ENCODE peak calls at places on chromosome 14, in four cellular contexts. One of them, this sample, is unnamed.

GRCh38 chr14:102264775-102265174 is 40.2 kb downstream of the MOK start:
- DNase-seq in colonic mucosa: no peak
- DNase-seq in GM13977: no peak
- DNase-seq in brain microvascular endothelial cell: no peak
- DNase-seq in this sample: no peak

GRCh38 chr14:81565441-81566290 is 32.0 kb upstream of the SEL1L start:
- DNase-seq in colonic mucosa: no peak
- DNase-seq in brain microvascular endothelial cell: peak
- DNase-seq in GM13977: peak
- DNase-seq in this sample: peak

GRCh38 chr14:20262642-20263128 is 23.6 kb downstream of the OR11H4 start:
- DNase-seq in GM13977: no peak
- DNase-seq in brain microvascular endothelial cell: peak
- DNase-seq in colonic mucosa: no peak
- DNase-seq in this sample: no peak

GRCh38 chr14:31084385-31084784 is 58.2 kb upstream of the STRN3 start:
- DNase-seq in GM13977: peak
- DNase-seq in brain microvascular endothelial cell: no peak
- DNase-seq in colonic mucosa: no peak
- DNase-seq in this sample: no peak

GRCh38 chr14:32332415-32333116 is 3.5 kb downstream of the AKAP6 start:
- DNase-seq in colonic mucosa: no peak
- DNase-seq in GM13977: no peak
- DNase-seq in brain microvascular endothelial cell: no peak
- DNase-seq in this sample: no peak

GRCh38 chr14:68177728-68178127 is 358.1 kb downstream of the RAD51B start:
- DNase-seq in brain microvascular endothelial cell: no peak
- DNase-seq in GM13977: no peak
- DNase-seq in colonic mucosa: no peak
- DNase-seq in this sample: no peak

GRCh38 chr14:100528962-100529560 is 58.2 kb downstream of the BEGAIN start:
- DNase-seq in brain microvascular endothelial cell: no peak
- DNase-seq in colonic mucosa: no peak
- DNase-seq in GM13977: peak
- DNase-seq in this sample: no peak

GRCh38 chr14:102346645-102347044 is 16.0 kb downstream of the CINP start:
- DNase-seq in GM13977: no peak
- DNase-seq in brain microvascular endothelial cell: no peak
- DNase-seq in colonic mucosa: no peak
- DNase-seq in this sample: no peak

GRCh38 chr14:70803321-70804110 is 5.8 kb downstream of the MAP3K9 start:
- DNase-seq in colonic mucosa: no peak
- DNase-seq in brain microvascular endothelial cell: no peak
- DNase-seq in GM13977: peak
- DNase-seq in this sample: no peak

GRCh38 chr14:77372304-77372841 is 4.5 kb downstream of the TMED8 start:
- DNase-seq in GM13977: peak
- DNase-seq in brain microvascular endothelial cell: peak
- DNase-seq in colonic mucosa: no peak
- DNase-seq in this sample: no peak

GRCh38 chr14:60249321-60250251 is 565 bp downstream of the PPM1A start:
- DNase-seq in brain microvascular endothelial cell: peak
- DNase-seq in GM13977: peak
- DNase-seq in colonic mucosa: peak
- DNase-seq in this sample: peak

GRCh38 chr14:22978873-22979671 is 3.3 kb downstream of the AJUBA start:
- DNase-seq in colonic mucosa: peak
- DNase-seq in brain microvascular endothelial cell: no peak
- DNase-seq in GM13977: no peak
- DNase-seq in this sample: no peak

GRCh38 chr14:46769292-46769691 is 117.7 kb upstream of the RPL10L start:
- DNase-seq in brain microvascular endothelial cell: no peak
- DNase-seq in colonic mucosa: no peak
- DNase-seq in GM13977: peak
- DNase-seq in this sample: peak

GRCh38 chr14:41022932-41023331 is 583.7 kb upstream of the LRFN5 start:
- DNase-seq in GM13977: no peak
- DNase-seq in brain microvascular endothelial cell: no peak
- DNase-seq in colonic mucosa: no peak
- DNase-seq in this sample: no peak

GRCh38 chr14:43540948-43541347 is 966.1 kb downstream of the FSCB start:
- DNase-seq in brain microvascular endothelial cell: no peak
- DNase-seq in GM13977: no peak
- DNase-seq in colonic mucosa: no peak
- DNase-seq in this sample: no peak

GRCh38 chr14:97723834-97724770 is 926.9 kb downstream of the VRK1 start:
- DNase-seq in colonic mucosa: no peak
- DNase-seq in GM13977: no peak
- DNase-seq in brain microvascular endothelial cell: no peak
- DNase-seq in this sample: no peak

GRCh38 chr14:73500360-73500759 is 9.6 kb downstream of the RIOX1 start:
- DNase-seq in GM13977: no peak
- DNase-seq in brain microvascular endothelial cell: no peak
- DNase-seq in colonic mucosa: no peak
- DNase-seq in this sample: no peak

GRCh38 chr14:60775296-60775695 is 40.7 kb downstream of the MNAT1 start:
- DNase-seq in GM13977: no peak
- DNase-seq in brain microvascular endothelial cell: peak
- DNase-seq in colonic mucosa: no peak
- DNase-seq in this sample: no peak

DNA sequence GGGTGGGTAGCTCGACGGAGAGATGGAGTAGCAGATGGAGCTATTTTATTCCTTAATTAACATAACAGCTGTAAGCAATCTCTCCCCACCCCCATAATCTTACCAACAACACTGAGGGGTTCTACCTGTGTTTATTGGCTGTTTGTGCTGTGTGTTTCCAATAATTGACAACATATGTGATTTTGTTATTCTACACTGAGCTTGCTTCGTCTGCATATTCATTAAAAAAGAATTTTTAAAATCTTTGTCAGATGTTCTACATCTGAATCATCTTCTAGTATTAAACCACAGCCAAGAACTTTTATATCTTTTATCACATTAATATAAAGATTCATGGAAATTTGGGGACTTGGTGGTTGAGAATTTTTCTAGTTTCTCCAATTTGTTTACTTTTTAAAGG is 206.6 kb downstream of the PELI2 start:
- DNase-seq in colonic mucosa: no peak
- DNase-seq in GM13977: no peak
- DNase-seq in brain microvascular endothelial cell: no peak
- DNase-seq in this sample: no peak
- TF ChIP-seq CTCF in colonic mucosa: no peak
- TF ChIP-seq CTCF in GM13977: no peak
- TF ChIP-seq CTCF in brain microvascular endothelial cell: no peak
- TF ChIP-seq CTCF in this sample: no peak

GRCh38 chr14:96264850-96265249 is 8.8 kb downstream of the BDKRB1 start:
- DNase-seq in brain microvascular endothelial cell: peak
- DNase-seq in GM13977: no peak
- DNase-seq in colonic mucosa: no peak
- DNase-seq in this sample: no peak
- TF ChIP-seq CTCF in brain microvascular endothelial cell: peak
- TF ChIP-seq CTCF in GM13977: peak
- TF ChIP-seq CTCF in colonic mucosa: peak
- TF ChIP-seq CTCF in this sample: no peak

DNA sequence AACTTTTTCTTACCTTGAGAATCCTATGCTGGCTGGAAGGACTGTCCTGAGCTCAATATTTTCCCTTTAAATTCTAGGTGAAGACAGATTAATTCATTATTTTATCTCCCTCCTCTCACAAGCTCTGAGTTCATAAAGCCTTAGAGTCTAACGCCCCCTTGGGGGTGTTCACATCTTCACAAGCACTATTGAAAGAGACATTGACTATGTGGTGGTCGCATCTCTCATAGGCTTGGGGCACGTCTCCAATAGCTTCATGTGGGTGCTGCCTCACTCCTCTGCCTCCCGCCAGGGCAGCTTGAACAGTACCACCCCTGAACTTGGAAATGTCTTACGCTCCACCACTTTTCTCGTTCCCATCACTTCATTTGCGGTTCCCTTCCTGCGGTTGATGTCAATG is 106.2 kb downstream of the UNC79 start:
- DNase-seq in colonic mucosa: no peak
- DNase-seq in GM13977: no peak
- DNase-seq in brain microvascular endothelial cell: no peak
- DNase-seq in this sample: no peak
- TF ChIP-seq CTCF in colonic mucosa: no peak
- TF ChIP-seq CTCF in GM13977: peak
- TF ChIP-seq CTCF in brain microvascular endothelial cell: no peak
- TF ChIP-seq CTCF in this sample: no peak

DNA sequence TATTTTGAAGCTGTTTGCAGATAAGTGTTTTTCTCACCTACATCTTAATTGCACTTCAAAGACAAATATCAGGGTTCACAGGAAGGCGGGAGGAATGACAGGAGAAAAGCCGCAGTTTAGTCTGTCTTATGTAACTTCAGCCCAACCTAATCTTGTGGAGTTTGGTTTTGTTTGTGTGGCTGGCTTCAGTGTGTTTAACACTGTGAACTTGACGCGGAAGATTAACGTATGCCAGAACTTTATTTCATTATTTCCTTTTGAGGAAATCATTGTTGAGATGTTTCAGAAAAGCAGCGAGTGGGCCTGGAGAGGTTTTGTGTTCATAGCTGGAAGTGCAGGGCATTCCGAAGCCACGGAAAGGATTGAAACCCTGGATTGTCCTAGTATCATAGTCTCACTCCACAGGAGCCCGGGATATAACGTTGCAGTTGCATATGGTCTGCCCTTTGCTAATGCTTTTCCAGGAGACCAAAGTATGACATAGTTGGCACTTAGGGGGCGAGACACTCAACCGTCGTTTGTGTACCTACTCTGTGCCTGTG is 2.0 kb downstream of the PELI2 start:
- DNase-seq in brain microvascular endothelial cell: no peak
- DNase-seq in colonic mucosa: peak
- DNase-seq in GM13977: no peak
- DNase-seq in this sample: no peak
- TF ChIP-seq CTCF in brain microvascular endothelial cell: no peak
- TF ChIP-seq CTCF in colonic mucosa: no peak
- TF ChIP-seq CTCF in GM13977: no peak
- TF ChIP-seq CTCF in this sample: no peak

DNA sequence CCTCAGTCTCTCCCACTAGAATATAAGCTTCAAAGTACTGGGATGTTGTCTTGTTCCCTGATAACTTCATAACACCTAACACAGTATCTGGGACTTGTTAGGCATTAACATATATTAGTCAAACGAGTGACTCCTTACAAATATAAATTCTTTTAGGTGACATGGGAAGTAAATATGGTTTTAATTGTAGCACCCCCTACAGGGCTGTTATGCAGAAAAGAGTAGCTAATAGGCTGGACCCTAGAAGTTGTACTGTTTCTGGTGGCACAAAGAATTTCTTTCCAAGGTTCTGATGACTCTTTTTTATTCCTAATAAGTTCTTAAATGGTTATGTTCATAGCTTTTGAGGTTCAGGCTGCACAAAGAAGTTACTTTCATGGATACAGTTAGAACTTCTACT is 29.8 kb downstream of the GPATCH2L start:
- DNase-seq in colonic mucosa: no peak
- DNase-seq in brain microvascular endothelial cell: no peak
- DNase-seq in GM13977: no peak
- DNase-seq in this sample: no peak
- TF ChIP-seq CTCF in colonic mucosa: no peak
- TF ChIP-seq CTCF in brain microvascular endothelial cell: peak
- TF ChIP-seq CTCF in GM13977: peak
- TF ChIP-seq CTCF in this sample: no peak

DNA sequence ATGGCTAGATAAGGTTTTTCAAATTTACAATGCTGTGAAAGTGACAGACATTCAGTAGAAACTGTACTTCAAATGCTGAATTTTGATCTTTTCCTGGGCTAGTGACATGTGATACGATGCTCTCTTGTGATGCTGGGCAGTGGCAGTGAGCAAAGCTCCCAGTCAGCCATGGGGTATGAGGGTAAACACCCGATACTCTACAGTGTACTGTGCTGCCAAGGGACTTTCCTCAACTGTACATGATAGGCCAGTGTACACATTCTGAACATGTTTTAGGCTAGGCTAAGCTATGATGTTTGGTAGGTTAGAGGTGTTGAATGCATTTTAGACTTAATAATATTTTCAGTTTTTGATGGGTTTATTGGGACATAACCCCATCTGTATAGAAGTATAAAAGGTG is 17.6 kb downstream of the MBIP start:
- DNase-seq in brain microvascular endothelial cell: no peak
- DNase-seq in GM13977: no peak
- DNase-seq in colonic mucosa: no peak
- DNase-seq in this sample: no peak
- TF ChIP-seq CTCF in brain microvascular endothelial cell: no peak
- TF ChIP-seq CTCF in GM13977: no peak
- TF ChIP-seq CTCF in colonic mucosa: no peak
- TF ChIP-seq CTCF in this sample: no peak

GRCh38 chr14:52015411-52016030 is 26.2 kb downstream of the RTRAF start:
- DNase-seq in colonic mucosa: no peak
- DNase-seq in GM13977: no peak
- DNase-seq in brain microvascular endothelial cell: peak
- DNase-seq in this sample: no peak

GRCh38 chr14:52012635-52013034 is 23.3 kb downstream of the RTRAF start:
- DNase-seq in brain microvascular endothelial cell: no peak
- DNase-seq in colonic mucosa: no peak
- DNase-seq in GM13977: no peak
- DNase-seq in this sample: no peak

GRCh38 chr14:52011557-52011956 is 22.2 kb downstream of the RTRAF start:
- DNase-seq in colonic mucosa: no peak
- DNase-seq in brain microvascular endothelial cell: no peak
- DNase-seq in GM13977: no peak
- DNase-seq in this sample: no peak

GRCh38 chr14:52014601-52015267 is 25.4 kb downstream of the RTRAF start:
- DNase-seq in colonic mucosa: no peak
- DNase-seq in brain microvascular endothelial cell: no peak
- DNase-seq in GM13977: no peak
- DNase-seq in this sample: no peak

GRCh38 chr14:52013984-52014600 is 24.7 kb downstream of the RTRAF start:
- DNase-seq in brain microvascular endothelial cell: no peak
- DNase-seq in GM13977: no peak
- DNase-seq in colonic mucosa: no peak
- DNase-seq in this sample: no peak
- TF ChIP-seq CTCF in brain microvascular endothelial cell: peak
- TF ChIP-seq CTCF in GM13977: peak
- TF ChIP-seq CTCF in colonic mucosa: no peak
- TF ChIP-seq CTCF in this sample: peak

DNA sequence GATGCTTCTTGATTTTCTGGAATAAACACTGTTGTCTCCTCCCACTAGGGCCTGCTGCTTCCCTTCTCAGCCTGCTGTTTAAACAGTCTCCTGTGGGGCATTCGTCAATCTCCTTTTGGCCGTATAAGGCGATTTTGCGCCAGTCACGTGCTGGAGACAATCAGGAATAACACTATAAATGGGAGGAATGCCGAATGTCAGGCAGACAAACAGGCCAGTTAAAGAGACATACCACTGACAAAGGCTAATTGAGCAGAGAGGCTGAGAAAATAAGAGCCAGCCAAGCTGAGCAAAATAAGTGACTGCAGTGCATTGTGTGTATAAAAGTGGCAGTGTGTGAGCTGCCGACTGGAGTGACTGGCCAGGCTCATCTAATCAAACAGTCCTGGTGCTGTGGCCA is 23.3 kb downstream of the DMAC2L start:
- DNase-seq in GM13977: no peak
- DNase-seq in colonic mucosa: peak
- DNase-seq in brain microvascular endothelial cell: peak
- DNase-seq in this sample: no peak
- TF ChIP-seq CTCF in GM13977: no peak
- TF ChIP-seq CTCF in colonic mucosa: no peak
- TF ChIP-seq CTCF in brain microvascular endothelial cell: peak
- TF ChIP-seq CTCF in this sample: no peak

GRCh38 chr14:99124482-99125104 is 147.4 kb downstream of the BCL11B start:
- DNase-seq in GM13977: no peak
- DNase-seq in brain microvascular endothelial cell: no peak
- DNase-seq in colonic mucosa: peak
- DNase-seq in this sample: no peak
- TF ChIP-seq CTCF in GM13977: no peak
- TF ChIP-seq CTCF in brain microvascular endothelial cell: no peak
- TF ChIP-seq CTCF in colonic mucosa: no peak
- TF ChIP-seq CTCF in this sample: no peak